ENCODE peak calls at places on chromosomes 7 and 10, in five cellular contexts. Z, P, E, A and W are unnamed samples.

GRCh38 chr7:54878339-54878738 is 119.3 kb upstream of the SEC61G start:
- DNase-seq in Z (no peak), P (peak; percentile 23), E (no peak), A (no peak), W (peak; percentile 16)

GRCh38 chr10:29618341-29619171 is 16.2 kb downstream of the SVIL start:
- DNase-seq in Z (no peak), P (peak; percentile 48), E (no peak), A (no peak), W (peak; percentile 41)

GRCh38 chr7:12434012-12434642 is 30.5 kb upstream of the VWDE start:
- DNase-seq in Z (no peak), P (peak; percentile 9), E (no peak), A (no peak), W (no peak)

GRCh38 chr7:25179771-25180591 is 48.3 kb downstream of the NPVF start:
- DNase-seq in Z (peak; percentile 89), P (peak; percentile 80), E (peak; percentile 100), A (peak; percentile 92), W (peak; percentile 90)

GRCh38 chr7:39946693-39947092 is 3.4 kb upstream of the CDK13 start:
- DNase-seq in Z (no peak), P (no peak), E (no peak), A (no peak), W (no peak)

GRCh38 chr10:93420091-93420490 is 62.0 kb downstream of the MYOF start:
- DNase-seq in Z (no peak), P (no peak), E (no peak), A (no peak), W (no peak)

GRCh38 chr7:144437370-144438191 is 34.1 kb upstream of the NOBOX start:
- DNase-seq in Z (peak; percentile 27), P (peak; percentile 88), E (no peak), A (peak; percentile 79), W (peak; percentile 87)

GRCh38 chr7:152395115-152395514 is 40.7 kb downstream of the KMT2C start:
- DNase-seq in Z (no peak), P (peak; percentile 58), E (no peak), A (no peak), W (peak; percentile 84)

GRCh38 chr7:381211-382117 is 91.5 kb downstream of the FOXL3 start:
- DNase-seq in Z (peak; percentile 17), P (no peak), E (peak; percentile 83), A (no peak), W (no peak)

GRCh38 chr10:71880425-71881306 is 29.6 kb upstream of the PSAP start:
- DNase-seq in Z (no peak), P (no peak), E (no peak), A (no peak), W (no peak)

GRCh38 chr7:114922652-114923402 is 933 bp downstream of the MDFIC start:
- DNase-seq in Z (peak; percentile 41), P (peak; percentile 84), E (peak; percentile 85), A (peak; percentile 35), W (peak; percentile 88)

GRCh38 chr10:128693493-128694132 is 567.4 kb upstream of the MKI67 start:
- DNase-seq in Z (no peak), P (no peak), E (no peak), A (no peak), W (no peak)

GRCh38 chr10:23408330-23408976 is 30.4 kb upstream of the OTUD1 start:
- DNase-seq in Z (no peak), P (peak; percentile 64), E (no peak), A (no peak), W (peak; percentile 31)

GRCh38 chr7:220151-220841 is 27.9 kb downstream of the FAM20C start:
- DNase-seq in Z (no peak), P (no peak), E (no peak), A (no peak), W (no peak)

GRCh38 chr10:77927343-77928256 is 1.0 kb upstream of the DLG5 start:
- DNase-seq in Z (no peak), P (no peak), E (no peak), A (no peak), W (no peak)

GRCh38 chr10:1375805-1376170 is 319.6 kb downstream of the WDR37 start:
- DNase-seq in Z (no peak), P (no peak), E (peak; percentile 40), A (no peak), W (no peak)

GRCh38 chr10:52965938-52966401 is 193.4 kb upstream of the MBL2 start:
- DNase-seq in Z (no peak), P (no peak), E (no peak), A (no peak), W (no peak)